ENCODE peak calls at places on chromosomes 2 and 18, in five cellular contexts. One of them, this sample, is unnamed.

GRCh38 chr2:240498958-240499260 is 58.9 kb downstream of the ANKMY1 start:
- DNase-seq in GM12865: no peak
- DNase-seq in heart left ventricle: no peak
- DNase-seq in GM13976: no peak
- DNase-seq in epithelial cell of esophagus: no peak
- DNase-seq in this sample: no peak

GRCh38 chr2:60796573-60797509 is 40.8 kb downstream of the PAPOLG start:
- DNase-seq in GM12865: peak
- DNase-seq in heart left ventricle: no peak
- DNase-seq in GM13976: no peak
- DNase-seq in epithelial cell of esophagus: no peak
- DNase-seq in this sample: no peak

GRCh38 chr18:11808001-11808855 is 43.0 kb upstream of the CHMP1B start:
- DNase-seq in GM12865: no peak
- DNase-seq in heart left ventricle: no peak
- DNase-seq in GM13976: no peak
- DNase-seq in epithelial cell of esophagus: peak
- DNase-seq in this sample: peak

GRCh38 chr2:134103196-134103595 is 150.7 kb upstream of the MGAT5 start:
- DNase-seq in GM12865: no peak
- DNase-seq in heart left ventricle: no peak
- DNase-seq in GM13976: no peak
- DNase-seq in epithelial cell of esophagus: no peak
- DNase-seq in this sample: no peak

GRCh38 chr2:109663721-109664120 is 49.6 kb downstream of the SOWAHC start:
- DNase-seq in GM12865: no peak
- DNase-seq in heart left ventricle: peak
- DNase-seq in GM13976: no peak
- DNase-seq in epithelial cell of esophagus: peak
- DNase-seq in this sample: peak

GRCh38 chr18:4450065-4450676 is 4.9 kb downstream of the DLGAP1 start:
- DNase-seq in GM12865: peak
- DNase-seq in heart left ventricle: no peak
- DNase-seq in GM13976: no peak
- DNase-seq in epithelial cell of esophagus: no peak
- DNase-seq in this sample: no peak

GRCh38 chr2:151634726-151635467 is 99.4 kb downstream of the NEB start:
- DNase-seq in GM12865: no peak
- DNase-seq in heart left ventricle: no peak
- DNase-seq in GM13976: no peak
- DNase-seq in epithelial cell of esophagus: peak
- DNase-seq in this sample: no peak

GRCh38 chr2:24117902-24118301 is 5.2 kb downstream of the PFN4 start:
- DNase-seq in GM12865: no peak
- DNase-seq in heart left ventricle: no peak
- DNase-seq in GM13976: no peak
- DNase-seq in epithelial cell of esophagus: no peak
- DNase-seq in this sample: no peak

GRCh38 chr2:113976277-113976928 is 86.5 kb downstream of the ACTR3 start:
- DNase-seq in GM12865: no peak
- DNase-seq in heart left ventricle: no peak
- DNase-seq in GM13976: no peak
- DNase-seq in epithelial cell of esophagus: no peak
- DNase-seq in this sample: no peak

GRCh38 chr2:71460595-71461303 is 7.4 kb downstream of the DYSF start:
- DNase-seq in GM12865: no peak
- DNase-seq in heart left ventricle: no peak
- DNase-seq in GM13976: no peak
- DNase-seq in epithelial cell of esophagus: no peak
- DNase-seq in this sample: no peak

GRCh38 chr2:230319211-230319862 is 7.7 kb upstream of the SP140L start:
- DNase-seq in GM12865: peak
- DNase-seq in heart left ventricle: no peak
- DNase-seq in GM13976: peak
- DNase-seq in epithelial cell of esophagus: no peak
- DNase-seq in this sample: no peak

GRCh38 chr2:207153266-207153990 is 12.3 kb downstream of the KLF7 start:
- DNase-seq in GM12865: no peak
- DNase-seq in heart left ventricle: no peak
- DNase-seq in GM13976: no peak
- DNase-seq in epithelial cell of esophagus: no peak
- DNase-seq in this sample: no peak

GRCh38 chr2:168543037-168543436 is 87.0 kb downstream of the CERS6 start:
- DNase-seq in GM12865: no peak
- DNase-seq in heart left ventricle: no peak
- DNase-seq in GM13976: no peak
- DNase-seq in epithelial cell of esophagus: no peak
- DNase-seq in this sample: no peak

GRCh38 chr2:24204505-24204904 is 29.7 kb downstream of the FAM228A start:
- DNase-seq in GM12865: no peak
- DNase-seq in heart left ventricle: no peak
- DNase-seq in GM13976: no peak
- DNase-seq in epithelial cell of esophagus: no peak
- DNase-seq in this sample: no peak

GRCh38 chr2:88003074-88003755 is 13.1 kb downstream of the RNU2-63P start:
- DNase-seq in GM12865: no peak
- DNase-seq in heart left ventricle: no peak
- DNase-seq in GM13976: no peak
- DNase-seq in epithelial cell of esophagus: no peak
- DNase-seq in this sample: no peak

GRCh38 chr2:109185801-109186570 is 57.0 kb downstream of the SH3RF3 start:
- DNase-seq in GM12865: no peak
- DNase-seq in heart left ventricle: peak
- DNase-seq in GM13976: no peak
- DNase-seq in epithelial cell of esophagus: no peak
- DNase-seq in this sample: peak

GRCh38 chr2:42923632-42924425 is 131.4 kb upstream of the HAAO start:
- DNase-seq in GM12865: no peak
- DNase-seq in heart left ventricle: no peak
- DNase-seq in GM13976: no peak
- DNase-seq in epithelial cell of esophagus: peak
- DNase-seq in this sample: no peak

GRCh38 chr2:181197140-181197760 is 216.8 kb downstream of the UBE2E3 start:
- DNase-seq in GM12865: no peak
- DNase-seq in heart left ventricle: no peak
- DNase-seq in GM13976: no peak
- DNase-seq in epithelial cell of esophagus: peak
- DNase-seq in this sample: no peak

GRCh38 chr18:78041218-78041617 is 791.6 kb downstream of the GALR1 start:
- DNase-seq in GM12865: no peak
- DNase-seq in heart left ventricle: no peak
- DNase-seq in GM13976: no peak
- DNase-seq in epithelial cell of esophagus: no peak
- DNase-seq in this sample: no peak

GRCh38 chr18:55781481-55781957 is 193.5 kb upstream of the TCF4 start:
- DNase-seq in GM12865: peak
- DNase-seq in heart left ventricle: peak
- DNase-seq in GM13976: peak
- DNase-seq in epithelial cell of esophagus: peak
- DNase-seq in this sample: peak

GRCh38 chr2:191115391-191115790 is 35.4 kb downstream of the STAT4 start:
- DNase-seq in GM12865: peak
- DNase-seq in heart left ventricle: no peak
- DNase-seq in GM13976: no peak
- DNase-seq in epithelial cell of esophagus: peak
- DNase-seq in this sample: peak

GRCh38 chr2:57516740-57517340 is 529.8 kb upstream of the VRK2 start:
- DNase-seq in GM12865: peak
- DNase-seq in heart left ventricle: no peak
- DNase-seq in GM13976: peak
- DNase-seq in epithelial cell of esophagus: peak
- DNase-seq in this sample: peak

GRCh38 chr18:9055185-9055584 is 47.3 kb upstream of the NDUFV2 start:
- DNase-seq in GM12865: peak
- DNase-seq in heart left ventricle: no peak
- DNase-seq in GM13976: peak
- DNase-seq in epithelial cell of esophagus: peak
- DNase-seq in this sample: peak
- TF ChIP-seq CTCF in GM12865: no peak
- TF ChIP-seq CTCF in heart left ventricle: peak
- TF ChIP-seq CTCF in GM13976: no peak
- TF ChIP-seq CTCF in epithelial cell of esophagus: peak
- TF ChIP-seq CTCF in this sample: peak

DNA sequence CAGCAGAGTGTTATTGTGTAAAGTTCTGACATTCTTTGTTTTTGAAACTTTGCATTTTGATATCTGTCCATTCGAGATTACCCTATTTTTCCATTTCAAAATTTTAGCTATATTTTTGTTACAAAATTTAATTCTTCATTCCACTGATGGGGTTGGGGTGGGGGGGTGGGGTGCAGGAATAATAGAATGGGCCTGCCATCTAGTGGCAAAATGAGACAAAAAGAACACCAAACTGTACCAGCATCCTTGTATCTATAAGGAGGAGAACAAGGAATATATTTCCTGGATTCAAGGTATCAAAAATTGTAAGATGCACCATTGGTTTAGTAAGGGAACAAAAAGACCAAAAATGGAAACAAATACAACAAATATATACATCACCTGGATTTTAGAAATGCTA is 27.9 kb upstream of the TTR start:
- DNase-seq in GM12865: no peak
- DNase-seq in heart left ventricle: no peak
- DNase-seq in GM13976: peak
- DNase-seq in epithelial cell of esophagus: peak
- DNase-seq in this sample: no peak
- TF ChIP-seq CTCF in GM12865: peak
- TF ChIP-seq CTCF in heart left ventricle: no peak
- TF ChIP-seq CTCF in GM13976: peak
- TF ChIP-seq CTCF in epithelial cell of esophagus: no peak
- TF ChIP-seq CTCF in this sample: peak

GRCh38 chr2:231925303-231926179 is 655 bp downstream of the NPPC start:
- DNase-seq in GM12865: peak
- DNase-seq in heart left ventricle: peak
- DNase-seq in GM13976: peak
- DNase-seq in epithelial cell of esophagus: peak
- DNase-seq in this sample: peak

GRCh38 chr2:231926180-231926741 is at the start of gene NPPC:
- DNase-seq in GM12865: peak
- DNase-seq in heart left ventricle: peak
- DNase-seq in GM13976: peak
- DNase-seq in epithelial cell of esophagus: peak
- DNase-seq in this sample: peak

GRCh38 chr2:231922945-231923344 is 3.3 kb downstream of the NPPC start:
- DNase-seq in GM12865: no peak
- DNase-seq in heart left ventricle: no peak
- DNase-seq in GM13976: no peak
- DNase-seq in epithelial cell of esophagus: no peak
- DNase-seq in this sample: no peak

GRCh38 chr2:231923951-231924888 is 2.0 kb downstream of the NPPC start:
- DNase-seq in GM12865: no peak
- DNase-seq in heart left ventricle: no peak
- DNase-seq in GM13976: no peak
- DNase-seq in epithelial cell of esophagus: no peak
- DNase-seq in this sample: no peak

GRCh38 chr2:231924889-231925275 is 1.3 kb downstream of the NPPC start:
- DNase-seq in GM12865: no peak
- DNase-seq in heart left ventricle: no peak
- DNase-seq in GM13976: no peak
- DNase-seq in epithelial cell of esophagus: no peak
- DNase-seq in this sample: no peak
- TF ChIP-seq CTCF in GM12865: no peak
- TF ChIP-seq CTCF in heart left ventricle: no peak
- TF ChIP-seq CTCF in GM13976: no peak
- TF ChIP-seq CTCF in epithelial cell of esophagus: no peak
- TF ChIP-seq CTCF in this sample: no peak

GRCh38 chr2:26605195-26605968 is 35.8 kb downstream of the CIB4 start:
- DNase-seq in GM12865: peak
- DNase-seq in heart left ventricle: no peak
- DNase-seq in GM13976: peak
- DNase-seq in epithelial cell of esophagus: peak
- DNase-seq in this sample: peak
- TF ChIP-seq CTCF in GM12865: peak
- TF ChIP-seq CTCF in heart left ventricle: peak
- TF ChIP-seq CTCF in GM13976: peak
- TF ChIP-seq CTCF in epithelial cell of esophagus: peak
- TF ChIP-seq CTCF in this sample: peak

GRCh38 chr18:79877163-79878091 is 74.0 kb downstream of the SLC66A2 start:
- DNase-seq in GM12865: no peak
- DNase-seq in heart left ventricle: no peak
- DNase-seq in GM13976: no peak
- DNase-seq in epithelial cell of esophagus: no peak
- DNase-seq in this sample: no peak

GRCh38 chr18:79874553-79875530 is 76.6 kb downstream of the SLC66A2 start:
- DNase-seq in GM12865: no peak
- DNase-seq in heart left ventricle: no peak
- DNase-seq in GM13976: peak
- DNase-seq in epithelial cell of esophagus: no peak
- DNase-seq in this sample: no peak

GRCh38 chr18:79876497-79876896 is 75.0 kb downstream of the SLC66A2 start:
- DNase-seq in GM12865: no peak
- DNase-seq in heart left ventricle: no peak
- DNase-seq in GM13976: no peak
- DNase-seq in epithelial cell of esophagus: no peak
- DNase-seq in this sample: no peak

GRCh38 chr18:79875531-79875919 is 75.9 kb downstream of the SLC66A2 start:
- DNase-seq in GM12865: no peak
- DNase-seq in heart left ventricle: no peak
- DNase-seq in GM13976: no peak
- DNase-seq in epithelial cell of esophagus: no peak
- DNase-seq in this sample: no peak

GRCh38 chr18:79875931-79876461 is 75.5 kb downstream of the SLC66A2 start:
- DNase-seq in GM12865: no peak
- DNase-seq in heart left ventricle: no peak
- DNase-seq in GM13976: no peak
- DNase-seq in epithelial cell of esophagus: no peak
- DNase-seq in this sample: no peak
- TF ChIP-seq CTCF in GM12865: no peak
- TF ChIP-seq CTCF in heart left ventricle: no peak
- TF ChIP-seq CTCF in GM13976: no peak
- TF ChIP-seq CTCF in epithelial cell of esophagus: no peak
- TF ChIP-seq CTCF in this sample: no peak

This sample was measured in HFFc6.